ENCODE peak calls at places on chromosome 21, in five cellular contexts. C, M, F, V and U are unnamed samples.

GRCh38 chr21:29718081-29718815 is 221.5 kb downstream of the GRIK1 start:
- DNase-seq in F (no peak), C (no peak), V (no peak), M (no peak), U (no peak)

GRCh38 chr21:41605178-41605933 is 97.4 kb upstream of the TMPRSS2 start:
- DNase-seq in F (no peak), M (no peak), C (no peak), V (peak; percentile 82), U (no peak)

GRCh38 chr21:16280731-16281130 is 550.9 kb downstream of the USP25 start:
- DNase-seq in M (no peak), F (no peak), C (no peak), V (no peak), U (no peak)

GRCh38 chr21:32237021-32237420 is 41.8 kb downstream of the MIS18A start:
- DNase-seq in F (no peak), M (no peak), V (no peak), C (no peak), U (no peak)

GRCh38 chr21:42013338-42013737 is 3.2 kb upstream of the ZBTB21 start:
- DNase-seq in F (no peak), M (no peak), C (no peak), V (no peak), U (no peak)

GRCh38 chr21:28704746-28705145 is 287.9 kb downstream of the LTN1 start:
- DNase-seq in V (no peak), C (no peak), M (no peak), F (no peak), U (no peak)

GRCh38 chr21:16942703-16943102 is 570.1 kb upstream of the CXADR start:
- DNase-seq in F (peak; percentile 43), M (no peak), C (no peak), V (peak; percentile 35), U (no peak)

GRCh38 chr21:32565856-32566465 is 19.4 kb downstream of the TCP10L start:
- DNase-seq in M (no peak), V (no peak), C (no peak), F (no peak), U (no peak)

GRCh38 chr21:44686000-44686781 is 4.2 kb upstream of the KRTAP12-1 start:
- DNase-seq in M (no peak), C (no peak), V (no peak), F (no peak), U (no peak)

GRCh38 chr21:44684483-44684882 is 2.5 kb upstream of the KRTAP12-1 start:
- DNase-seq in M (no peak), F (no peak), C (no peak), V (no peak), U (no peak)

GRCh38 chr21:44686843-44687561 is 5.0 kb upstream of the KRTAP12-1 start:
- DNase-seq in V (no peak), F (no peak), M (no peak), C (no peak), U (no peak)

GRCh38 chr21:44684077-44684476 is 2.1 kb upstream of the KRTAP12-1 start:
- DNase-seq in F (no peak), M (no peak), C (no peak), V (no peak), U (no peak)

GRCh38 chr21:44687671-44688070 is 5.7 kb upstream of the KRTAP12-1 start:
- DNase-seq in F (no peak), M (no peak), V (no peak), C (no peak), U (no peak)
- TF ChIP-seq SP1 in F (no peak), M (no peak), V (no peak), C (no peak), U (no peak)

DNA sequence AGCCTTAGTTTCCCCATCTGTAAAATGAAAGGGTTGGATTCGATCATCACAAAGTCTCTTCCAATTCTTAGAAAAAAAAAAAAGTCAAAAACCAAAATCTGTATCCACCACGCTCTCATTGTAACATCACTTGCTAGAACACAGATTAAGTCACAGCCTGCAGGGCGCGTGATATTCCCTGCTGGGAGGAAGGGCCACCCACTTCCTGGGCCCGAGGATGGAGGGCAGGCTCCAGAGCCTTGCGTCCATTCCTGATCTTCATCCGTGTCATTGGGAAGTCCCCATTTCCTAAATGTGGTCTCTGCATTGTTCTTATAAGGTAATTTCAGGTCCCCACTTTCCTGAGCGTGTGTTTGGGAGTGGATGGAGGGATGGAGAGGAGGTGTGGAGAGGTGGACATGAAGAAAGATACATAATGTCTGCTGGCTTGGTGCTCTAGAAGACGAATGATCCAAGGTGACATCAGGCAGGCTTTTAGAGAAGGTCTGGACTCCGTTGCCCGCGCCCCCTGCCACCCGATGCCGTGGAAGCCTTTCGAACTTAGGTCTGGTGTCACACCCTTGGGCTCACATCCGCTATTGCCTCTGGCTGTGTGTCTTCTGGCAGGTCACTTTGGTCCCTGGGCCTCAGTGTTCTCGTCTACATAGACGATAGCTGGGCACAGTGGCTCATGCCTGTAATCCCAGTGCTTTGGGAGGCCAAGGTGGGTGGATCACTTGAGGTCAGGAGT is 56.1 kb downstream of the ATP5PO start:
- DNase-seq in M (no peak), V (no peak), F (no peak), C (no peak), U (no peak)
- H3K4me2 ChIP-seq in M (no peak overlapping the region), V (no peak overlapping the region), F (no peak overlapping the region), C (no peak overlapping the region), U (no peak overlapping the region)

DNA sequence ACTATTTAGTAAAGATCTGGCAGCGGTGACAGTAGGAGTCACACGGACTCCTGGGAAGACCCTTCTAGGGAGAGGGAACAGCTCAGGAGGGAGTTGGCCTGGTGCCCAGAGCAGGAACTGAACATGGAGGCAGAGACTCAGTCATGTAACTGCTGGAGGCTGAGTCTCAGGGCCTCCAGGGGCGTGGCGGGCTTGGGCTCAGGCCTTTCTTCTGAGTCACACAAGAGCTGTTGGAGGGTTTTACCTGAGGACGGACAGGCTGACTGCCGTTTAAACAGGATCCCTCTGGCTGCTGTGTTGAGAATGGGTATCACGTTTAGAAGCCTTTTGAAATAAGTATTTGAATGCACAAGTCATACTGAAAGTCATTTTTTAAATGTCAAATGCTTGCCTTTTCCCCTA is 7.2 kb upstream of the ETS2 start:
- DNase-seq in F (no peak), V (no peak), M (no peak), C (peak; percentile 81), U (peak; percentile 87)
- TF ChIP-seq SP1 in F (no peak), V (no peak), M (no peak), C (no peak), U (no peak)

DNA sequence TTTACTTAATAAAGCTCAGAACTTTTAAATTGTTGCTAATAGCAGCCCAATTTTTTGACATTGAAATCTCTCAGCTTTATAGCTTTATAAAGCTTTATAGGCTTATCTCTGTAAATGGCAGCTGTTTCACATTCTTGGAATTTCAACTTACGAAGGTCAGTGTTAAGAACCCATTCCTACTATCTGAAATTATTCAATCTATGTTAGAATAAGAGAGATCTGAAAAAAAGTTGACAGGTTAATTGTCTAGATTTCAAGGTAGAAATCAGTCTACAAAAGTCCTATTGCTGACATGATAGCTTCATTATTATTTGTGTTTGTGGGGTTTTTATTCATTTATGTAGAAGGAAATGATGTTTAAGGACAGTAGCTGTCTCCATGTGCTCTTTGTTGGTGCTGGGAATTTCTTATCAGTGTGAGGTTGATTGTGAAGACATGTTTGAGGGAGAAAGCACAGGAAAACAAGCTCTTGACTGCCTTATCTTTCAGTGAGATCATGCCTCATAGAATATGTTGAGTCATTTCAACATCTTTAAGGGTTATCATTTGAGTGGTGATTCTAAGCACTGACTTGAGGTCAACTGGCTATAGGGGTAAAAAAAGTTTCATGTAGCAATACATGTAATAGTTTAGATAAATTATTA is 404.9 kb upstream of the ADAMTS5 start:
- DNase-seq in C (no peak), V (no peak), F (no peak), M (no peak), U (no peak)
- H3K4me2 ChIP-seq in C (no peak overlapping the region), V (no peak overlapping the region), F (no peak overlapping the region), M (no peak overlapping the region), U (no peak overlapping the region)

GRCh38 chr21:14863745-14864210 is 201.0 kb downstream of the NRIP1 start:
- DNase-seq in C (no peak), V (peak; percentile 82), M (no peak), F (no peak), U (no peak)
- TF ChIP-seq SP1 in C (no peak), V (no peak), M (no peak), F (no peak), U (no peak)

GRCh38 chr21:45980697-45981096 is 873 bp upstream of the COL6A1 start:
- DNase-seq in V (no peak), C (no peak), F (no peak), M (no peak), U (no peak)
- H3K4me2 ChIP-seq in V (peak overlapping the region; percentile 88), C (peak overlapping the region; percentile 76), F (peak overlapping the region; percentile 68), M (no peak overlapping the region), U (peak overlapping the region; percentile 79)

GRCh38 chr21:26844258-26845065 is 747 bp downstream of the ADAMTS1 start:
- DNase-seq in M (no peak), F (no peak), C (no peak), V (no peak), U (no peak)
- TF ChIP-seq SP1 in M (no peak), F (no peak), C (no peak), V (no peak), U (no peak)